ENCODE peak calls at places on chromosomes 2 and 18, in ten cellular contexts. A is progenitor cell of endocrine pancreas; G is GDM1; R is stimulated activated CD8-positive, alpha-beta memory T cell treated with anti-CD3 and anti-CD28 coated beads, Interleukin-12 subunit alpha, Interleukin-12 subunit beta, amount 100 ng/mL, for 1 hour; Q is T-cell; T is T follicular helper cell; S is cardiac septum; Z is AG04449; D is choroid plexus epithelial cell; I is small intestine. X is an unnamed sample.

GRCh38 chr18:654601-655000 is 2.9 kb upstream of the TYMS start:
- DNase-seq in A (no peak), G (no peak), R (no peak), Q (no peak), T (no peak), S (no peak), Z (no peak), D (no peak), I (no peak), X (no peak)

GRCh38 chr18:3815991-3816390 is 366.0 kb downstream of the TGIF1 start:
- DNase-seq in A (no peak), G (no peak), R (no peak), Q (no peak), T (no peak), S (no peak), Z (no peak), D (no peak), I (no peak), X (no peak)

GRCh38 chr2:238879020-238879419 is 31.1 kb downstream of the TWIST2 start:
- DNase-seq in A (no peak), G (no peak), R (no peak), Q (no peak), T (no peak), S (no peak), Z (no peak), D (no peak), I (no peak), X (no peak)

GRCh38 chr2:235468978-235469694 is 24.7 kb upstream of the AGAP1 start:
- DNase-seq in A (no peak), G (no peak), R (no peak), Q (no peak), T (no peak), S (no peak), Z (peak), D (peak), I (no peak), X (peak)

GRCh38 chr2:41791523-41791922 is 256.3 kb upstream of the PKDCC start:
- DNase-seq in A (peak), G (peak), R (no peak), Q (no peak), T (no peak), S (no peak), Z (no peak), D (peak), I (peak), X (no peak)

GRCh38 chr2:12463189-12463588 is 253.5 kb upstream of the TRIB2 start:
- DNase-seq in A (no peak), G (no peak), R (no peak), Q (no peak), T (no peak), S (no peak), Z (no peak), D (no peak), I (peak), X (no peak)

GRCh38 chr2:62114564-62114963 is 81.4 kb upstream of the B3GNT2 start:
- DNase-seq in A (no peak), G (no peak), R (no peak), Q (no peak), T (no peak), S (no peak), Z (no peak), D (no peak), I (no peak), X (no peak)

GRCh38 chr2:5705490-5705889 is 13.3 kb downstream of the SOX11 start:
- DNase-seq in A (no peak), G (no peak), R (no peak), Q (no peak), T (no peak), S (no peak), Z (no peak), D (no peak), I (no peak), X (no peak)

GRCh38 chr2:43436431-43436830 is 159.4 kb downstream of the THADA start:
- DNase-seq in A (no peak), G (no peak), R (no peak), Q (no peak), T (no peak), S (no peak), Z (no peak), D (no peak), I (no peak), X (no peak)

GRCh38 chr2:118321436-118322100 is 233.3 kb downstream of the INSIG2 start:
- DNase-seq in A (no peak), G (no peak), R (no peak), Q (no peak), T (no peak), S (no peak), Z (no peak), D (no peak), I (peak), X (no peak)

GRCh38 chr18:31420524-31420923 is 27.0 kb upstream of the DSG3 start:
- DNase-seq in A (no peak), G (no peak), R (no peak), Q (no peak), T (no peak), S (no peak), Z (no peak), D (no peak), I (no peak), X (no peak)

GRCh38 chr2:3292416-3292815 is 85.2 kb downstream of the EIPR1 start:
- DNase-seq in A (no peak), G (no peak), R (no peak), Q (no peak), T (no peak), S (no peak), Z (no peak), D (no peak), I (no peak), X (no peak)

GRCh38 chr18:57142361-57142760 is 4.5 kb upstream of the BOD1L2 start:
- DNase-seq in A (no peak), G (no peak), R (no peak), Q (no peak), T (no peak), S (no peak), Z (no peak), D (no peak), I (no peak), X (no peak)

GRCh38 chr2:171185941-171186340 is 25.2 kb upstream of the TLK1 start:
- DNase-seq in A (no peak), G (no peak), R (no peak), Q (no peak), T (no peak), S (no peak), Z (peak), D (peak), I (no peak), X (no peak)

GRCh38 chr2:230886207-230886606 is 21.5 kb downstream of the ITM2C start:
- DNase-seq in A (no peak), G (no peak), R (no peak), Q (no peak), T (no peak), S (no peak), Z (no peak), D (no peak), I (no peak), X (no peak)

GRCh38 chr2:226116346-226116745 is 683.3 kb downstream of the IRS1 start:
- DNase-seq in A (no peak), G (no peak), R (no peak), Q (no peak), T (no peak), S (no peak), Z (no peak), D (no peak), I (no peak), X (no peak)